ENCODE peak calls at places on chromosomes 11 and 22, in five cellular contexts. E is thyroid gland, Q is A549, J is gastrocnemius medialis, O is transverse colon. N is an unnamed sample.

GRCh38 chr22:36577019-36577418 is 48.1 kb upstream of the EIF3D start:
- DNase-seq in E (no peak), Q (peak; percentile 49), J (no peak), O (no peak), N (no peak)

GRCh38 chr11:7278314-7278917 is 26.7 kb downstream of the SYT9 start:
- DNase-seq in E (peak; percentile 11), Q (peak; percentile 50), J (no peak), O (no peak), N (no peak)

GRCh38 chr11:69221086-69221485 is 65.4 kb downstream of the SMIM38 start:
- DNase-seq in E (no peak), Q (no peak), J (no peak), O (no peak), N (no peak)

GRCh38 chr11:37109205-37109585 is 511.2 kb upstream of the RAG2 start:
- DNase-seq in E (no peak), Q (no peak), J (no peak), O (no peak), N (no peak)

GRCh38 chr11:67507242-67507890 is 596 bp downstream of the CDK2AP2 start:
- DNase-seq in E (peak; percentile 78), Q (peak; percentile 54), J (no peak), O (peak; percentile 89), N (no peak)

GRCh38 chr11:111565111-111565720 is 24.7 kb downstream of the LAYN start:
- DNase-seq in E (peak; percentile 62), Q (peak; percentile 43), J (peak; percentile 56), O (peak; percentile 68), N (no peak)

GRCh38 chr11:33197915-33198727 is 36.8 kb upstream of the CSTF3 start:
- DNase-seq in E (no peak), Q (no peak), J (no peak), O (no peak), N (no peak)

GRCh38 chr11:108221401-108221800 is 1.0 kb downstream of the NPAT start:
- DNase-seq in E (no peak), Q (no peak), J (no peak), O (no peak), N (no peak)

GRCh38 chr22:35230417-35230816 is 26.9 kb upstream of the HMGXB4 start:
- DNase-seq in E (no peak), Q (no peak), J (no peak), O (no peak), N (no peak)

GRCh38 chr11:42778193-42778592 is 533.6 kb upstream of the API5 start:
- DNase-seq in E (no peak), Q (no peak), J (no peak), O (no peak), N (no peak)

GRCh38 chr11:106415510-106415909 is 338.0 kb downstream of the AASDHPPT start:
- DNase-seq in E (no peak), Q (no peak), J (no peak), O (no peak), N (no peak)

GRCh38 chr11:45805305-45806071 is 539 bp downstream of the SLC35C1 start:
- DNase-seq in E (peak; percentile 20), Q (peak; percentile 25), J (peak; percentile 32), O (no peak), N (peak; percentile 86)

GRCh38 chr11:96324912-96325311 is 18.1 kb downstream of the MAML2 start:
- DNase-seq in E (no peak), Q (no peak), J (no peak), O (no peak), N (no peak)

GRCh38 chr11:2681408-2682145 is 18.2 kb downstream of the KCNQ1OT1 start:
- DNase-seq in E (no peak), Q (no peak), J (peak; percentile 5), O (no peak), N (peak; percentile 61)

GRCh38 chr11:2441171-2441570 is 3.1 kb downstream of the TRPM5 start:
- DNase-seq in E (no peak), Q (no peak), J (no peak), O (peak; percentile 73), N (peak; percentile 69)

GRCh38 chr11:107576497-107577086 is 11.1 kb upstream of the ALKBH8 start:
- DNase-seq in E (peak; percentile 55), Q (peak; percentile 36), J (no peak), O (peak; percentile 32), N (no peak)

GRCh38 chr11:130166457-130166784 is 6.8 kb downstream of the ST14 start:
- DNase-seq in E (peak; percentile 84), Q (peak; percentile 87), J (no peak), O (peak; percentile 78), N (no peak)

GRCh38 chr22:37848587-37849088 is 581 bp upstream of the EIF3L start:
- DNase-seq in E (no peak), Q (no peak), J (no peak), O (no peak), N (no peak)

GRCh38 chr22:48523091-48523490 is 1304.6 kb downstream of the BRD1 start:
- DNase-seq in E (no peak), Q (no peak), J (no peak), O (no peak), N (no peak)

GRCh38 chr11:47107709-47108108 is 69.0 kb downstream of the ARFGAP2 start:
- DNase-seq in E (no peak), Q (no peak), J (no peak), O (no peak), N (no peak)

GRCh38 chr22:31532060-31532459 is 35.7 kb downstream of the SFI1 start:
- DNase-seq in E (no peak), Q (no peak), J (no peak), O (no peak), N (no peak)

GRCh38 chr11:32003335-32003734 is 87.5 kb upstream of the RCN1 start:
- DNase-seq in E (no peak), Q (no peak), J (no peak), O (no peak), N (no peak)

GRCh38 chr11:2346586-2347335 is 30.3 kb upstream of the CD81 start:
- DNase-seq in E (no peak), Q (no peak), J (no peak), O (no peak), N (no peak)

GRCh38 chr11:103892603-103893002 is 143.8 kb upstream of the DDI1 start:
- DNase-seq in E (no peak), Q (peak; percentile 14), J (no peak), O (no peak), N (no peak)

GRCh38 chr11:65847746-65848145 is 10.2 kb downstream of the CFL1 start:
- DNase-seq in E (no peak), Q (no peak), J (no peak), O (no peak), N (no peak)

GRCh38 chr11:2409701-2410468 is 9.3 kb downstream of the TSSC4 start:
- DNase-seq in E (no peak), Q (no peak), J (no peak), O (no peak), N (no peak)

GRCh38 chr11:38315151-38315550 is 1717.1 kb upstream of the RAG2 start:
- DNase-seq in E (no peak), Q (no peak), J (no peak), O (no peak), N (no peak)

GRCh38 chr11:76236092-76237026 is 30.1 kb upstream of the WNT11 start:
- DNase-seq in E (no peak), Q (peak; percentile 90), J (no peak), O (peak; percentile 63), N (peak; percentile 89)

GRCh38 chr11:122167100-122167499 is 51.1 kb upstream of the BLID start:
- DNase-seq in E (no peak), Q (no peak), J (no peak), O (no peak), N (no peak)

GRCh38 chr11:105000167-105000566 is 22.8 kb downstream of the CASP5 start:
- DNase-seq in E (no peak), Q (no peak), J (no peak), O (no peak), N (no peak)

GRCh38 chr11:4611986-4612385 is 4.0 kb upstream of the TRIM68 start:
- DNase-seq in E (no peak), Q (no peak), J (no peak), O (no peak), N (no peak)

GRCh38 chr11:104618949-104619348 is 279.3 kb downstream of the CASP12 start:
- DNase-seq in E (no peak), Q (no peak), J (no peak), O (no peak), N (no peak)

GRCh38 chr11:75534291-75535038 is 8.7 kb upstream of the GDPD5 start:
- DNase-seq in E (no peak), Q (no peak), J (no peak), O (peak; percentile 67), N (no peak)

GRCh38 chr11:71301046-71301857 is 48.9 kb upstream of the SHANK2 start:
- DNase-seq in E (no peak), Q (no peak), J (no peak), O (no peak), N (peak; percentile 64)
- H3K27ac ChIP-seq in E (no peak overlapping the region), Q (peak overlapping the region; percentile 77), J (no peak overlapping the region), O (no peak overlapping the region), N (no peak overlapping the region)

DNA sequence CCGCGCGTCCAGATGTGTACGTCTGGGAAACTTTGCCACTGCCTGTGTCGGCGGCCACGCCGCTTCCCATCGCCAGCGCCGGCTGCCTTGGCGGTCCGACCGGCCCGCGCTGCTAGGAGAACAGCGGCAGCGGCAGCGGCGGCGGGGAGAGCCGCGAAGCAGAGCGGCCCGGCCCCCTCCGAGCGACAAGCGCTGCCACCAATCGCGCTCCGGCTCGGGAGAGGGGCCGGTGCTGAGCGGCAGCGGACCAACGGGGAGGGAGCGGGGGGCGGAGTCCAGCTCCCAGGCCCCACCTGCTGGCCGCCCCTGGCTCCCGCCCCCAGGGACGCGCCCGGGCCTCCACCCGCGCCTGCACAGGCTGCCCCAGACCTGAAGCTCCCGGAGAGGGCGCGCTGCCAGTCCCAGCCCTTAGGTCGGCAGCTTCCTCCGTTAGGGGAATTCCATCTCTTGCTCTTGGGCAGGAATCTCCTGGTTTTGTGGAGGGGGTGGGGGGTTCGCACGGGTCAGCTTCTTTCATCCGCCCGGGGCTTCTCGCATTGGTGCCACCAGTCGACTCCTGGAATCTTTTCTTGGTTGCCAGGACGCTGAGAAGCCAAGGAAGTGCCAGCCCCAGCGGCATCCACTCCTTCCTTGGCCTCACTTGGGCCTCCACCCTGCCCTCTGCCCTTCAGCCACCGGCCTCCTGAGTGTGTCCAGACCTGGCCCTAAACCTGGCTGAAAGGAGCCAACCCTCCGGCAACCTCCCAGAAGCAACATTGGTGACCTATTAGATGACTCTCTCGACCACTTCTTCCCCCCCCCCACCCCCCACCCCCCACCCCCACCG is at the start of gene GALNT18:
- DNase-seq in E (peak; percentile 96), Q (peak; percentile 92), J (peak; percentile 84), O (peak; percentile 92), N (peak; percentile 93)
- TF ChIP-seq POLR2A in E (peak; percentile 69), Q (peak; percentile 79), J (peak; percentile 72), O (peak; percentile 64), N (no peak)

GRCh38 chr11:93501856-93502255 is 41.3 kb downstream of the SMCO4 start:
- DNase-seq in E (no peak), Q (no peak), J (no peak), O (no peak), N (no peak)

GRCh38 chr11:93500759-93501158 is 42.4 kb downstream of the SMCO4 start:
- DNase-seq in E (no peak), Q (no peak), J (no peak), O (no peak), N (no peak)

GRCh38 chr11:93505703-93506102 is 37.5 kb downstream of the SMCO4 start:
- DNase-seq in E (no peak), Q (no peak), J (no peak), O (no peak), N (no peak)

GRCh38 chr11:93507517-93507916 is 35.7 kb downstream of the SMCO4 start:
- DNase-seq in E (no peak), Q (no peak), J (no peak), O (no peak), N (no peak)

GRCh38 chr11:93504110-93505095 is 38.8 kb downstream of the SMCO4 start:
- DNase-seq in E (no peak), Q (no peak), J (no peak), O (no peak), N (no peak)
- H3K27ac ChIP-seq in E (peak overlapping the region; percentile 47), Q (no peak overlapping the region), J (no peak overlapping the region), O (no peak overlapping the region), N (no peak overlapping the region)

GRCh38 chr11:64269380-64270234 is 14.9 kb downstream of the BAD start:
- DNase-seq in E (peak; percentile 98), Q (peak; percentile 87), J (peak; percentile 99), O (peak; percentile 98), N (peak; percentile 99)
- TF ChIP-seq POLR2A in E (no peak), Q (peak; percentile 32), J (peak; percentile 47), O (peak; percentile 66), N (peak; percentile 33)

N was measured in spleen.